ENCODE peak calls at places on chromosome 12, in five cellular contexts. E is aorta, P is fibroblast of lung, U is left ventricle myocardium inferior, A is upper lobe of right lung. Z is an unnamed sample.

GRCh38 chr12:1518763-1519516 is 75.4 kb downstream of the FBXL14 start:
- DNase-seq in U (no peak), A (peak; percentile 65), E (no peak), P (peak; percentile 94), Z (no peak)

GRCh38 chr12:52992699-52993557 is 13.3 kb upstream of the EIF4B start:
- DNase-seq in A (no peak), E (no peak), P (peak; percentile 69), U (no peak), Z (no peak)

GRCh38 chr12:120117961-120118709 is 1.6 kb upstream of the RAB35 start:
- DNase-seq in A (no peak), E (no peak), U (no peak), P (peak; percentile 39), Z (no peak)

GRCh38 chr12:101230547-101230946 is 20.5 kb upstream of the SLC5A8 start:
- DNase-seq in E (no peak), P (peak; percentile 81), A (no peak), U (no peak), Z (no peak)

GRCh38 chr12:28824193-28824846 is 324.8 kb upstream of the FAR2 start:
- DNase-seq in U (no peak), E (no peak), A (no peak), P (no peak), Z (no peak)

GRCh38 chr12:51218607-51219161 is 822 bp upstream of the POU6F1 start:
- DNase-seq in U (no peak), E (no peak), A (no peak), P (no peak), Z (no peak)

GRCh38 chr12:27974735-27975221 is 2.2 kb upstream of the PTHLH start:
- DNase-seq in P (no peak), E (no peak), U (no peak), A (no peak), Z (no peak)

GRCh38 chr12:105947906-105948305 is 190.8 kb downstream of the NUAK1 start:
- DNase-seq in P (peak; percentile 42), U (no peak), E (peak; percentile 51), A (no peak), Z (no peak)

GRCh38 chr12:7221486-7221885 is 32.0 kb downstream of the PEX5 start:
- DNase-seq in U (no peak), P (no peak), A (no peak), E (no peak), Z (no peak)

GRCh38 chr12:61504396-61505115 is 755.6 kb upstream of the USP15 start:
- DNase-seq in P (no peak), U (no peak), E (no peak), A (no peak), Z (no peak)

GRCh38 chr12:124273630-124274029 is 21.3 kb upstream of the RFLNA start:
- DNase-seq in E (no peak), P (peak; percentile 39), U (no peak), A (no peak), Z (no peak)

GRCh38 chr12:124568431-124569374 is 1.3 kb upstream of the NCOR2 start:
- DNase-seq in A (peak; percentile 86), P (peak; percentile 95), U (peak; percentile 81), E (peak; percentile 91), Z (peak; percentile 83)

GRCh38 chr12:69154585-69155363 is 84.6 kb upstream of the CPSF6 start:
- DNase-seq in E (peak; percentile 72), P (peak; percentile 47), U (peak; percentile 54), A (peak; percentile 72), Z (peak; percentile 59)

GRCh38 chr12:13195244-13195643 is 1.3 kb upstream of the EMP1 start:
- DNase-seq in U (no peak), A (no peak), P (peak; percentile 43), E (no peak), Z (no peak)

GRCh38 chr12:78864483-78865296 is at the start of gene SYT1:
- DNase-seq in A (peak; percentile 51), P (peak; percentile 93), U (peak; percentile 14), E (no peak), Z (peak; percentile 20)

GRCh38 chr12:92065018-92065499 is 80.6 kb downstream of the BTG1 start:
- DNase-seq in A (no peak), P (peak; percentile 60), U (no peak), E (no peak), Z (no peak)

GRCh38 chr12:77947746-77948145 is 117.1 kb downstream of the NAV3 start:
- DNase-seq in U (no peak), P (peak; percentile 38), A (no peak), E (no peak), Z (no peak)

GRCh38 chr12:22228022-22228875 is 106.3 kb downstream of the ST8SIA1 start:
- DNase-seq in E (no peak), U (no peak), P (peak; percentile 84), A (no peak), Z (no peak)

GRCh38 chr12:12636641-12637040 is 25.0 kb downstream of the CREBL2 start:
- DNase-seq in P (no peak), U (no peak), A (no peak), E (no peak), Z (no peak)

GRCh38 chr12:13223941-13224340 is 27.4 kb downstream of the EMP1 start:
- DNase-seq in A (no peak), U (no peak), P (peak; percentile 77), E (no peak), Z (no peak)

GRCh38 chr12:68259318-68259940 is 6.0 kb upstream of the IL22 start:
- DNase-seq in A (no peak), E (no peak), P (peak; percentile 96), U (no peak), Z (no peak)

GRCh38 chr12:107057071-107057834 is 36.1 kb downstream of the CRY1 start:
- DNase-seq in E (no peak), P (peak; percentile 63), A (no peak), U (no peak), Z (no peak)

GRCh38 chr12:108605000-108605689 is 7.3 kb upstream of the TMEM119 start:
- DNase-seq in E (no peak), U (no peak), A (no peak), P (no peak), Z (no peak)

GRCh38 chr12:6915023-6915788 is 826 bp downstream of the ENO2 start:
- DNase-seq in A (no peak), U (peak; percentile 45), E (peak; percentile 43), P (no peak), Z (no peak)

GRCh38 chr12:107544947-107545346 is 140.7 kb upstream of the PWP1 start:
- DNase-seq in P (peak; percentile 14), E (no peak), A (no peak), U (no peak), Z (no peak)

GRCh38 chr12:12992418-12993175 is 7.5 kb downstream of the HEBP1 start:
- DNase-seq in U (no peak), P (peak; percentile 89), A (peak; percentile 73), E (peak; percentile 77), Z (peak; percentile 35)

GRCh38 chr12:63023926-63024325 is 89.0 kb upstream of the PPM1H start:
- DNase-seq in E (no peak), A (no peak), U (no peak), P (no peak), Z (no peak)

GRCh38 chr12:4353785-4354208 is 25.7 kb downstream of the FGF23 start:
- DNase-seq in U (no peak), E (no peak), P (no peak), A (no peak), Z (no peak)

GRCh38 chr12:12718382-12718761 is 1.2 kb downstream of the CDKN1B start:
- DNase-seq in P (peak; percentile 20), A (no peak), E (no peak), U (no peak), Z (no peak)

GRCh38 chr12:50686406-50686805 is 77.5 kb upstream of the ATF1 start:
- DNase-seq in U (no peak), A (no peak), E (no peak), P (no peak), Z (no peak)

GRCh38 chr12:52044284-52044983 is 6.8 kb upstream of the NR4A1 start:
- DNase-seq in A (peak; percentile 84), U (peak; percentile 87), P (peak; percentile 92), E (peak; percentile 91), Z (peak; percentile 94)

GRCh38 chr12:59041241-59042121 is 121.2 kb upstream of the LRIG3 start:
- DNase-seq in P (peak; percentile 96), E (no peak), A (no peak), U (no peak), Z (no peak)

GRCh38 chr12:68823711-68824110 is 15.7 kb downstream of the MDM2 start:
- DNase-seq in A (no peak), P (peak; percentile 85), U (no peak), E (no peak), Z (no peak)

GRCh38 chr12:18583655-18584054 is 154.2 kb downstream of the PLCZ1 start:
- DNase-seq in A (no peak), E (no peak), U (no peak), P (peak; percentile 3), Z (no peak)
- H3K4me3 ChIP-seq in A (no peak overlapping the region), E (no peak overlapping the region), U (no peak overlapping the region), P (no peak overlapping the region), Z (no peak overlapping the region)

DNA sequence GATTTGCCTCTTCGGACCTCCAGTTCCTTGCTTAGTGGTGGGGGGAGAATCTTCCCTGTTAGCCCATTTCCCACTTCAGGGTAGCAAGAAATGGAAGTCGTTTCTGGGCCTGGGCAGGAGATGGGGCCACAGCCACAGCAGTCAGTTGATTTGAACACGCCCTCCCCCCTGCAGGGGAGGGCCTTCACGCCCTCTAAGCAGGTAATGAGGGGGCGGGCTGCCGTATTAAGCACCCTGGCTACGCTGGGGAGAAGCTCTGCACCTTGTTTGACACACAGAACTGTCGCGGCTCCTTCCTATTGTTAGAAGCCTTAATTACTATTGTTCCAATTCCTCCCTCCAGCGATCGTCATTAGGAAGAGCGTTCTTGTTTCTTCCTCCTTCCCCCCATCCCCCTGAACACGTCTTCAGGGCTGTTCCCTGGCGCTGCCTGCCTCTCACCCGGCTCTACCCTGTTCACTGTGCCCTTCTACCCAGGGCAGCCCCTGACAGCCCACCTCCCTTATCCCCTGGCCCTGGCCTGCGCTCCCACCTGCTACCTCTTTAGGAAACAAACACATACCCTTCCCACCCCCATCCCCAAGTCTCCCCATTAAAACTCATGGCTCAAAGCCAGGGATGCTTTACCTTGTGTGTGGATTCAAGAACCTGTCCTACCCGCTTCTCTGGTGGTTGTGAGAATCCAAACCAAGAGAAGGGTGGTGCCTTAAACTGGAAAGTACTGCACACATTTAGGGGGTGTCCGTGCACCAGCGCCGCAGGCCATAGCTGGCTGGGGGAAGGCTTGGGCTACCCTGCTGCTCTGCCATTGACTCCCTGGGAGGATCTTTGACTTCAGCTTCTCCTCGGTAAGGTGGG is 137.6 kb downstream of the TSPAN9 start:
- DNase-seq in E (no peak), P (no peak), A (no peak), U (no peak), Z (no peak)
- H3K4me1 ChIP-seq in E (no peaks in the 10 kb centered on the region), P (peaks cover 15% of the 10 kb centered on the region), A (peaks cover 23% of the 10 kb centered on the region), U (peaks cover 80% of the 10 kb centered on the region), Z (peaks cover 69% of the 10 kb centered on the region)

GRCh38 chr12:26187014-26187413 is 8.4 kb upstream of the SSPN start:
- DNase-seq in E (no peak), U (no peak), P (no peak), A (no peak), Z (no peak)
- H3K4me3 ChIP-seq in E (no peak overlapping the region), U (no peak overlapping the region), P (no peak overlapping the region), A (no peak overlapping the region), Z (no peak overlapping the region)

DNA sequence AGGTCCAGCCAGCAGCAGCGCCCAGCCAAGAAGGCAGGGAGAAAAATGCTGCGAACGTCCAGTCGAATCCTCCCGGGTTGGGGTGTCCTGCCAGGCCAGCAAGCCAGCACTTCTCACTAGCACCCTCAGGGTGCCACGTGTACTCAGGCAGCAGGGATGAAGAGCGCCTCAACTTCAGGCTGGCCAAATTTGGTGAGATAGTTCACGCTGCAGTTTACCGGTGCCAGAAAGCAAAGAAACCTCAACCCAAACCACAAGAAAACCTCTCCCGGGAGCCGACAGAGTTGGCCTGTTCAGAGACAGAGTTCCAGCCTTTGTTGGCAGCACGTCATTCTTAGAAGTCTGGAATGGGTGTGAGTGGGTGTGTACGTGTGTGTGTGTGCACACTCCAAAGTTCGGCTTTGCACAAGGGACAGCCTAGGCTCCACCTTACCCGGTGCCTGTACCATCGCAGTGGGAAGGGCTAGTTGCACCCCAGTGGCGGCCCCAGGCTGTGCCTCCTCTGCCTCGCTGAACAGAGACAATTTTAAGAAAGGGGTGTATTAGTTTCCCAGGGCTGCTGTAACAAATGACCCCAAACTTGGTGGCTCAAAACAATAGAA is 42.1 kb downstream of the ELK3 start:
- DNase-seq in P (peak; percentile 90), E (no peak), A (no peak), U (peak; percentile 50), Z (peak; percentile 62)
- H3K4me1 ChIP-seq in P (peaks cover 46% of the 10 kb centered on the region), E (no peaks in the 10 kb centered on the region), A (peaks cover 63% of the 10 kb centered on the region), U (peaks cover 88% of the 10 kb centered on the region), Z (peaks cover 89% of the 10 kb centered on the region)

Z was measured in heart left ventricle.